ENCODE peak calls at places on chromosomes 11 and 22, in eight cellular contexts. D, A, Y, F, Z, O, X and W are unnamed samples.
A peak's percentile ranks its signal among the peaks of the same experiment; 100 is the strongest.

GRCh38 chr11:27557223-27557622 is 50.7 kb upstream of the LIN7C start:
- DNase-seq in D (no peak), A (no peak), Y (no peak), F (no peak), Z (peak; percentile 20), O (no peak), X (no peak), W (peak; percentile 32)

GRCh38 chr11:126585388-126586302 is 230.2 kb downstream of the ST3GAL4 start:
- DNase-seq in D (peak; percentile 76), A (peak; percentile 96), Y (peak; percentile 88), F (no peak), Z (peak; percentile 92), O (peak; percentile 94), X (peak; percentile 86), W (peak; percentile 96)

GRCh38 chr11:35549787-35550186 is 24.4 kb upstream of the PAMR1 start:
- DNase-seq in D (no peak), A (peak; percentile 91), Y (peak; percentile 60), F (no peak), Z (peak; percentile 98), O (peak; percentile 88), X (peak; percentile 18), W (peak; percentile 98)

GRCh38 chr11:530960-531825 is 4.2 kb downstream of the HRAS start:
- DNase-seq in D (no peak), A (no peak), Y (peak; percentile 35), F (no peak), Z (no peak), O (no peak), X (no peak), W (no peak)

GRCh38 chr22:40592352-40593113 is 44.0 kb downstream of the MRTFA start:
- DNase-seq in D (no peak), A (no peak), Y (no peak), F (no peak), Z (no peak), O (no peak), X (no peak), W (no peak)

GRCh38 chr11:87473174-87473573 is 435.4 kb downstream of the TMEM135 start:
- DNase-seq in D (no peak), A (peak; percentile 88), Y (no peak), F (no peak), Z (peak; percentile 33), O (peak; percentile 87), X (no peak), W (peak; percentile 81)

GRCh38 chr11:2522636-2523255 is 77.9 kb downstream of the KCNQ1 start:
- DNase-seq in D (peak; percentile 10), A (no peak), Y (peak; percentile 34), F (no peak), Z (no peak), O (no peak), X (no peak), W (no peak)

GRCh38 chr11:123517559-123518364 is 87.7 kb downstream of the GRAMD1B start:
- DNase-seq in D (no peak), A (no peak), Y (no peak), F (no peak), Z (no peak), O (no peak), X (no peak), W (no peak)

GRCh38 chr22:29243874-29244446 is 23.8 kb downstream of the RHBDD3 start:
- DNase-seq in D (no peak), A (no peak), Y (no peak), F (no peak), Z (no peak), O (no peak), X (no peak), W (no peak)

GRCh38 chr22:22556995-22557925 is 1.8 kb downstream of the PRAME start:
- DNase-seq in D (no peak), A (no peak), Y (no peak), F (no peak), Z (no peak), O (no peak), X (no peak), W (no peak)

GRCh38 chr22:38317995-38318715 is 922 bp upstream of the CSNK1E start:
- DNase-seq in D (peak; percentile 80), A (peak; percentile 99), Y (peak; percentile 67), F (no peak), Z (peak; percentile 86), O (peak; percentile 84), X (no peak), W (peak; percentile 94)

GRCh38 chr11:102266111-102266510 is 51.2 kb upstream of the BIRC3 start:
- DNase-seq in D (no peak), A (no peak), Y (no peak), F (no peak), Z (no peak), O (no peak), X (no peak), W (no peak)

GRCh38 chr22:25027052-25027525 is 74.6 kb downstream of the KIAA1671 start:
- DNase-seq in D (no peak), A (no peak), Y (no peak), F (no peak), Z (no peak), O (no peak), X (no peak), W (no peak)

GRCh38 chr11:8070417-8071101 is 10.5 kb upstream of the TUB start:
- DNase-seq in D (no peak), A (peak; percentile 37), Y (peak; percentile 48), F (no peak), Z (peak; percentile 78), O (peak; percentile 74), X (peak; percentile 60), W (peak; percentile 46)

GRCh38 chr22:43320943-43321900 is 21.9 kb downstream of the SCUBE1 start:
- DNase-seq in D (no peak), A (no peak), Y (no peak), F (no peak), Z (no peak), O (no peak), X (no peak), W (no peak)

GRCh38 chr11:24885580-24886173 is 388.8 kb downstream of the LUZP2 start:
- DNase-seq in D (no peak), A (no peak), Y (no peak), F (no peak), Z (no peak), O (no peak), X (no peak), W (no peak)

GRCh38 chr22:37175414-37176144 is 12.5 kb downstream of the C1QTNF6 start:
- DNase-seq in D (no peak), A (no peak), Y (peak; percentile 34), F (no peak), Z (no peak), O (no peak), X (no peak), W (no peak)

DNA sequence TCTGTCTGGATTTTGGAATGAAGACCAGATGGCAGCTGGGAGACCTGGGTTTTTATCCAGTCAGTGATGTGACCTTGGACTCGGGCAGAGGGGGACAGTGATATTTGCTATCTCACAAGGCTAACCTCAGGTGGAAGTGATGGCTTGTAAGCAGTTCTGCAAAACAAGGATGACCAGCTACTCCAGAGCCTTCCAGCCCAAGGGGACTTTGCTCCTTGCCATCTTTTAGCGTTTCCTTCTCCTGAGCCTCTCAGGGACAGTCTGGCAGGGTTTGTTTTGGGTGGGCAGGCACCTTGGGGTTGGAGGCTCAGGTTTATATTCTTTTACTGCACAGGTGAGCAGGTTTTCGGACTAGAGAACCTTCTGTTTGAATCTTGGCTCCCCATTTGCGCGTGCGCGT is 9.5 kb upstream of the OSBP2 start:
- DNase-seq in D (no peak), A (no peak), Y (no peak), F (no peak), Z (no peak), O (no peak), X (no peak), W (no peak)
- TF ChIP-seq CTCF in D (no peak), A (no peak), Y (no peak), F (no peak), Z (no peak), O (no peak), X (no peak), W (no peak)

GRCh38 chr11:70059971-70060370 is 18.1 kb upstream of the ANO1 start:
- DNase-seq in D (no peak), A (no peak), Y (no peak), F (no peak), Z (no peak), O (no peak), X (no peak), W (no peak)

GRCh38 chr11:70060611-70061293 is 17.4 kb upstream of the ANO1 start:
- DNase-seq in D (no peak), A (no peak), Y (no peak), F (no peak), Z (no peak), O (no peak), X (no peak), W (no peak)

GRCh38 chr11:70063555-70063954 is 14.6 kb upstream of the ANO1 start:
- DNase-seq in D (no peak), A (peak; percentile 88), Y (no peak), F (no peak), Z (no peak), O (no peak), X (no peak), W (no peak)

GRCh38 chr11:70063121-70063520 is 15.0 kb upstream of the ANO1 start:
- DNase-seq in D (no peak), A (no peak), Y (no peak), F (no peak), Z (no peak), O (no peak), X (no peak), W (no peak)

GRCh38 chr11:70061734-70062133 is 16.4 kb upstream of the ANO1 start:
- DNase-seq in D (no peak), A (no peak), Y (no peak), F (no peak), Z (no peak), O (no peak), X (no peak), W (no peak)
- H3K4me3 ChIP-seq in D (no peak overlapping the region), A (no peak overlapping the region), Y (no peak overlapping the region), F (no peak overlapping the region), Z (no peak overlapping the region), O (no peak overlapping the region), X (no peak overlapping the region), W (no peak overlapping the region)

DNA sequence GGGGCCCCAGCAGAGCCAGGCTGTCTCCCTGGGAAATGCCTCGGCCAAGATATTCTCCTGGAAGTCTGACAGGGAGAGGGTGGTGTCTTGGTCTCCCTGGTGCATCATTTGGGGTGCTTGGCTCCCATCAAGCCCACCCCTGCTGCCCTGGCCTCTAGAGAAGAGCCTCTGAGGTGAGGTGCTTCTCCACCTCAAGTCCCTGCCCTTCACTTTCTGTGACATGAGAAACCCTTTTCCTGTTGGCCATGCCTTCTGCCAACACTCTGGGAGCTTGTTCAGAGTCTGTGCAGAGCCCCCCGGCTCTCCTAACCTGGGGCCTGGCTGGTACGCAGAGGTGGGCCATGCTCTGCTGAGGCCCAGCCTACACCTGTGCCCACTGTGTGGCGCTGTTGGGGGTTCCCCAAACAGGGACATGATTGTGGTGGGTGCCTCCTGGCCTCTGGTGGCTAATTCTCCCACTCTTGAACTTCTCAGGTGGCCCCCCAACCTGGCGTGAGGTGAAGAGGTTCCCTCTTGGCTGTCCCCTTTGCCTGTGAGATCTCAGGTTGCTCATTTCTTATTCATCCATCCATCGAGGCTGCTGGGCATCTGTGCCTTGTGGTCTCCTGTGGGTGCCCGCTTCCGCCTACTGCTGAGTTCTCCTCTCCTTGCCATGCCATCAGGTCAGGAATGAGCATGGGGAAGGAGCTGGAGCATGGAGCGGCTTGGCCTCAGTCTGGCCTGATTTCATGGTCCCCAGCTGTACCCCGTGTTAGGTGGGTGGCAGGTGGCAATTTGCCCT is 19.2 kb upstream of the DGCR8 start:
- DNase-seq in D (no peak), A (no peak), Y (no peak), F (no peak), Z (no peak), O (no peak), X (peak; percentile 45), W (no peak)
- TF ChIP-seq CTCF in D (no peak), A (no peak), Y (peak; percentile 54), F (no peak), Z (no peak), O (no peak), X (peak; percentile 47), W (no peak)

GRCh38 chr11:94133752-94134151 is 5.1 kb downstream of the PANX1 start:
- DNase-seq in D (no peak), A (no peak), Y (no peak), F (no peak), Z (no peak), O (no peak), X (no peak), W (no peak)
- H3K4me3 ChIP-seq in D (no peak overlapping the region), A (no peak overlapping the region), Y (no peak overlapping the region), F (no peak overlapping the region), Z (no peak overlapping the region), O (no peak overlapping the region), X (no peak overlapping the region), W (no peak overlapping the region)